ENCODE peak calls at places on chromosomes 1 and 21, in four cellular contexts. H, Z, O and I are unnamed samples.

GRCh38 chr1:94004924-94005323 is 95.7 kb upstream of the GCLM start:
- DNase-seq in H (no peak), Z (no peak), O (no peak), I (no peak)

GRCh38 chr1:39110882-39111281 is 84.7 kb downstream of the NDUFS5 start:
- DNase-seq in H (no peak), Z (no peak), O (no peak), I (no peak)

GRCh38 chr1:159737238-159737637 is 22.8 kb upstream of the CRP start:
- DNase-seq in H (no peak), Z (no peak), O (no peak), I (no peak)

GRCh38 chr1:184315254-184315653 is 71.6 kb upstream of the C1orf21 start:
- DNase-seq in H (no peak), Z (peak; percentile 49), O (no peak), I (no peak)

GRCh38 chr1:237562247-237562823 is 328.4 kb downstream of the ZP4 start:
- DNase-seq in H (no peak), Z (peak; percentile 44), O (no peak), I (peak; percentile 71)

GRCh38 chr21:15592271-15592860 is 137.4 kb upstream of the USP25 start:
- DNase-seq in H (no peak), Z (peak; percentile 10), O (no peak), I (peak; percentile 45)

GRCh38 chr1:15180189-15180588 is 26.6 kb downstream of the TMEM51 start:
- DNase-seq in H (no peak), Z (no peak), O (peak; percentile 69), I (no peak)

GRCh38 chr1:17676387-17677060 is 78.6 kb upstream of the ACTL8 start:
- DNase-seq in H (no peak), Z (no peak), O (no peak), I (no peak)

GRCh38 chr1:198075296-198075695 is 81.5 kb upstream of the NEK7 start:
- DNase-seq in H (no peak), Z (no peak), O (no peak), I (no peak)

GRCh38 chr1:154419620-154420020 is 14.5 kb downstream of the IL6R start:
- DNase-seq in H (peak; percentile 93), Z (peak; percentile 86), O (peak; percentile 70), I (no peak)

GRCh38 chr1:34547043-34547674 is 207.7 kb upstream of the GJB5 start:
- DNase-seq in H (no peak), Z (no peak), O (no peak), I (no peak)

GRCh38 chr21:36104306-36105300 is 30.3 kb upstream of the CBR3 start:
- DNase-seq in H (no peak), Z (no peak), O (peak; percentile 57), I (peak; percentile 31)

GRCh38 chr1:84581648-84582047 is 7.4 kb upstream of the CTBS start:
- DNase-seq in H (no peak), Z (no peak), O (no peak), I (no peak)

GRCh38 chr1:16204634-16205332 is 7.7 kb downstream of the ARHGEF19 start:
- DNase-seq in H (no peak), Z (no peak), O (peak; percentile 67), I (no peak)

GRCh38 chr1:98102369-98103030 is 181.7 kb upstream of the DPYD start:
- DNase-seq in H (no peak), Z (no peak), O (no peak), I (no peak)

GRCh38 chr1:29398431-29398830 is 162.1 kb downstream of the PTPRU start:
- DNase-seq in H (peak; percentile 49), Z (no peak), O (no peak), I (no peak)

GRCh38 chr1:93448292-93448982 is 519 bp downstream of the FNBP1L start:
- DNase-seq in H (peak; percentile 35), Z (no peak), O (peak; percentile 84), I (no peak)

GRCh38 chr1:48853006-48853405 is 76.3 kb upstream of the BEND5 start:
- DNase-seq in H (no peak), Z (peak; percentile 85), O (no peak), I (no peak)

GRCh38 chr1:230163205-230163604 is 96.2 kb downstream of the GALNT2 start:
- DNase-seq in H (no peak), Z (peak; percentile 66), O (no peak), I (no peak)

GRCh38 chr1:119794230-119794629 is 17.0 kb downstream of the REG4 start:
- DNase-seq in H (no peak), Z (no peak), O (no peak), I (no peak)

GRCh38 chr1:18926315-18927081 is 24.1 kb upstream of the ALDH4A1 start:
- DNase-seq in H (peak; percentile 63), Z (no peak), O (no peak), I (peak; percentile 94)

GRCh38 chr1:38586993-38587646 is 272.5 kb downstream of the RRAGC start:
- DNase-seq in H (no peak), Z (no peak), O (no peak), I (peak; percentile 68)

GRCh38 chr1:108125312-108126138 is 74.6 kb downstream of the SLC25A24 start:
- DNase-seq in H (peak; percentile 57), Z (peak; percentile 34), O (no peak), I (peak; percentile 82)

DNA sequence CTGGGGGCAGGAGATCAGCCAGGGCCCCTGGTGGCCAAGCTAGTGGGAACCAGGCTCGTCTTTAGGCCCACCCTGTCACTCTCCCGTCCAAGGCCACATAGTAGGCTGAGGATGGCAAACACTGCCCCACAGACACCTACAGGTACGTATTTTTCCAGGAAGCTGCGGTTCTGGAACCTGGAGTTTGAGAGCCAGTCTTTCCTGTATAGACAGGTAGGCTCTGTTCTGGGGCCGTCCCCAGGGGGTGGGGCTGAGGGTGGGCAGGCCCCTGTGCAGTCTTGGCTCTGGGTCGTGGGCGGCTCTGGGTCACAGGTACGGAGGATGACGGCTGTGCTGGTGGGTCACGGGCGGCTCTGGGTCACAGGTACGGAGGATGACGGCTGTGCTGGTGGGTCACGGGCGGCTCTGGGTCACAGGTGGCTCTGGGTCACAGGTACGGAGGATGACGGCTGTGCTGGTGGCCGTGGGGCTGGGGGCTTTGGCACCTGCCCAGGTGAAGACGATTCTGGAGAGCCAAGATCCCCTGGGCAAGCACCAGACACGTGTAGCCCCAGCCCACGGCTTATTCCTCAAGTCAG is 2.2 kb downstream of the PUSL1 start:
- DNase-seq in H (peak; percentile 60), Z (no peak), O (no peak), I (no peak)
- H3K4me3 ChIP-seq in H (no peak overlapping the region), Z (no peak overlapping the region), O (no peak overlapping the region), I (no peak overlapping the region)

GRCh38 chr21:22345624-22346023 is 1347.4 kb downstream of the NCAM2 start:
- DNase-seq in H (no peak), Z (no peak), O (no peak), I (no peak)
- TF ChIP-seq CTCF in H (no peak), Z (no peak), O (no peak), I (no peak)

GRCh38 chr1:52572387-52572786 is 19.5 kb upstream of the TUT4 start:
- DNase-seq in H (no peak), Z (no peak), O (no peak), I (no peak)
- H3K4me3 ChIP-seq in H (no peak overlapping the region), Z (no peak overlapping the region), O (no peak overlapping the region), I (no peak overlapping the region)

GRCh38 chr21:32768530-32768929 is 3.0 kb downstream of the PAXBP1 start:
- DNase-seq in H (no peak), Z (no peak), O (no peak), I (no peak)

GRCh38 chr21:32772281-32773047 is 909 bp upstream of the PAXBP1 start:
- DNase-seq in H (no peak), Z (no peak), O (peak; percentile 58), I (peak; percentile 63)

GRCh38 chr21:32770514-32771133 is 931 bp downstream of the PAXBP1 start:
- DNase-seq in H (peak; percentile 32), Z (no peak), O (no peak), I (peak; percentile 8)

GRCh38 chr21:32776743-32777142 is 5.2 kb upstream of the PAXBP1 start:
- DNase-seq in H (no peak), Z (no peak), O (no peak), I (no peak)

GRCh38 chr21:32771134-32771523 is 426 bp downstream of the PAXBP1 start:
- DNase-seq in H (peak; percentile 34), Z (no peak), O (no peak), I (peak; percentile 78)
- TF ChIP-seq CTCF in H (no peak), Z (no peak), O (no peak), I (no peak)

DNA sequence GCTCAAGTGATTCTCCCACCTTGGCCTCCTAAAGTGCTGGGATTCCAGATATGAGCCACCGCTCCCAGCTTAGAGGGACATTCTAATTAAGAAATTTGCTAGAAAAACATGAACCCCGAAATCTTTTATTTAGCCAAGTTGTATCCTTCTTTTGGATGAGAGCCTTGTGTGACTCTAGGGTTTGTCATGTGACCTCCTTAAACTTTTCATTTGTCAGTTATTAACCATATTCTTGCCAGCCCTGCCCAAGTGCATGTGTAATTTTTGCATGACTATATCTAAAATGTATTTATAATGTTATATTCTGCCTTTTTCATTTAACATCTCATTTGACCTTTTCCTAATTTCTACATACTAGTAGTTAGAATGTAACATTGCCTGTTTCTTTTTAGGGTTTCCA is 1.9 kb downstream of the UTP25 start:
- DNase-seq in H (no peak), Z (no peak), O (no peak), I (no peak)
- H3K4me3 ChIP-seq in H (no peak overlapping the region), Z (no peak overlapping the region), O (no peak overlapping the region), I (no peak overlapping the region)

GRCh38 chr21:20874202-20874601 is 124.0 kb upstream of the NCAM2 start:
- DNase-seq in H (no peak), Z (no peak), O (no peak), I (no peak)

GRCh38 chr21:20877976-20878375 is 120.2 kb upstream of the NCAM2 start:
- DNase-seq in H (no peak), Z (no peak), O (no peak), I (no peak)

DNA sequence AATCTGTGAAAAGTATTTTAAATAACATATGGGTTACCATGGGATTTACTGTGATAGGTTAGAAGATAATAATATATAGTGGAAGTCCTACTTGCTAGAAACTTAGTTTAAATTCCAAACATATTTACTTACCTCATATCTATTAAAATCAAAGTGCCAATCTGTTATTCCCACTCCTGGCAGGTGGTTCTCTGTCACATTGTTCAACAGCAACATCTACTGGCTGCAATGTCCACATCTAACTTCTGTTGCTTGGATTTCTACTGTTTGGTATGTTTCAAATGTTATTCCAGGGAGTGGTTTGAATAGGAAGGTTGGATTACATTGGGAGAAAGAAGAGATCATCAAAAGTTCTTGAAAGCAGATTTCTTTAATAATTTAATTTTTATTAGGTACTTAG is 122.5 kb upstream of the NCAM2 start:
- DNase-seq in H (no peak), Z (no peak), O (no peak), I (no peak)
- TF ChIP-seq CTCF in H (no peak), Z (no peak), O (no peak), I (no peak)

DNA sequence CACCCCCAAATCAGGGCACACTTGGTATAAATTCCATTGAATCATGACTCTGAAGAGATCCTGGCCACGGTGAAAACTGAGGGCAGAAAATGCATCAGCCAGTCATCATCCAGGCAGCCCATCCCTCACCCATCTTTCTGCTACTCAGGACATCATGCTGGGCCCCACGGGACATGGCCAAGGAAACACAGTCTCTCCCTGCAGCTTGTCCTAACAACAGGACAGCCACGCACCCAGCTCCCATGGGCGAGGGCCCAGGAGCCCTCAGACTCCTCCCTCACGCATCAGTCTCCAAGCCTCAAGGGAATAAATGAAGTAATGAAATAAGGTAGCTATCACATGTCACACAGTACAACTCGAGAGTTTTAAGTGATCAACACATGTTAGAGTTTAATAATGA is 37.8 kb downstream of the ELK4 start:
- DNase-seq in H (no peak), Z (no peak), O (no peak), I (no peak)
- H3K4me3 ChIP-seq in H (no peak overlapping the region), Z (no peak overlapping the region), O (no peak overlapping the region), I (no peak overlapping the region)